ENCODE peak calls at places on chromosomes 4 and X, in ten cellular contexts. U is bronchial epithelial cell; Z is stimulated activated CD8-positive, alpha-beta memory T cell treated with anti-CD3 and anti-CD28 coated beads, Interleukin-12 subunit alpha, Interleukin-12 subunit beta, amount 100 ng/mL, for 4 hours; N is HFFc6; X is NCI-H748 treated with DMSO at 0.1 percent for 48 hours; W is neural crest cell; O is RPMI8226; Y is heart left ventricle; Q is upper lobe of right lung; B is psoas muscle. V is an unnamed sample.

GRCh38 chr4:114598191-114599121 is at the start of gene UGT8:
- DNase-seq in U (no peak), Z (peak; percentile 13), N (no peak), X (peak; percentile 81), W (peak; percentile 56), O (peak; percentile 84), Y (no peak), Q (peak; percentile 85), B (peak; percentile 51), V (peak; percentile 47)

GRCh38 chrX:18158963-18159362 is 61.7 kb downstream of the BEND2 start:
- DNase-seq in U (no peak), Z (no peak), N (no peak), X (no peak), W (no peak), O (no peak), Y (no peak), Q (no peak), B (no peak), V (no peak)

GRCh38 chr4:121875663-121876062 is 5.4 kb upstream of the BBS7 start:
- DNase-seq in U (no peak), Z (no peak), N (no peak), X (no peak), W (no peak), O (no peak), Y (no peak), Q (no peak), B (no peak), V (no peak)

GRCh38 chr4:88900432-88900831 is 156.6 kb downstream of the FAM13A start:
- DNase-seq in U (peak; percentile 29), Z (no peak), N (peak; percentile 61), X (no peak), W (no peak), O (no peak), Y (no peak), Q (no peak), B (no peak), V (no peak)

GRCh38 chr4:47032405-47033106 is 1.2 kb downstream of the GABRB1 start:
- DNase-seq in U (peak; percentile 23), Z (no peak), N (no peak), X (peak; percentile 29), W (peak; percentile 78), O (peak; percentile 21), Y (peak; percentile 60), Q (peak; percentile 75), B (no peak), V (peak; percentile 91)

GRCh38 chr4:110032603-110033002 is 119.9 kb downstream of the EGF start:
- DNase-seq in U (no peak), Z (no peak), N (no peak), X (no peak), W (no peak), O (no peak), Y (no peak), Q (no peak), B (no peak), V (no peak)

GRCh38 chrX:50157545-50158125 is 43.2 kb downstream of the AKAP4 start:
- DNase-seq in U (peak; percentile 5), Z (no peak), N (no peak), X (no peak), W (no peak), O (no peak), Y (no peak), Q (no peak), B (no peak), V (no peak)

GRCh38 chrX:120264315-120264714 is 13.7 kb downstream of the ZBTB33 start:
- DNase-seq in U (no peak), Z (no peak), N (no peak), X (no peak), W (no peak), O (no peak), Y (no peak), Q (no peak), B (no peak), V (no peak)

GRCh38 chr4:185924458-185924857 is 112.5 kb upstream of the SORBS2 start:
- DNase-seq in U (no peak), Z (no peak), N (no peak), X (no peak), W (no peak), O (no peak), Y (no peak), Q (no peak), B (no peak), V (no peak)

GRCh38 chr4:52869196-52869595 is 7.1 kb downstream of the RASL11B start:
- DNase-seq in U (no peak), Z (no peak), N (no peak), X (no peak), W (no peak), O (no peak), Y (peak; percentile 74), Q (peak; percentile 68), B (peak; percentile 84), V (peak; percentile 98)

GRCh38 chr4:182752158-182752910 is 164.9 kb downstream of the DCTD start:
- DNase-seq in U (peak; percentile 51), Z (no peak), N (peak; percentile 89), X (no peak), W (no peak), O (no peak), Y (no peak), Q (no peak), B (no peak), V (no peak)

GRCh38 chrX:10350991-10351390 is 194.2 kb downstream of the CLCN4 start:
- DNase-seq in U (peak; percentile 39), Z (no peak), N (peak; percentile 40), X (no peak), W (no peak), O (no peak), Y (no peak), Q (no peak), B (no peak), V (no peak)

GRCh38 chr4:1030559-1030958 is 19.1 kb downstream of the FGFRL1 start:
- DNase-seq in U (no peak), Z (no peak), N (no peak), X (no peak), W (no peak), O (no peak), Y (no peak), Q (no peak), B (no peak), V (no peak)

GRCh38 chr4:121758896-121759568 is 5.9 kb downstream of the SMIM43 start:
- DNase-seq in U (peak; percentile 74), Z (no peak), N (peak; percentile 17), X (no peak), W (no peak), O (no peak), Y (no peak), Q (no peak), B (no peak), V (no peak)

GRCh38 chr4:80322716-80323115 is 12.8 kb upstream of the CFAP299 start:
- DNase-seq in U (peak; percentile 76), Z (no peak), N (peak; percentile 63), X (peak; percentile 8), W (no peak), O (no peak), Y (no peak), Q (no peak), B (no peak), V (no peak)

GRCh38 chr4:94757192-94758140 is at the start of gene BMPR1B:
- DNase-seq in U (peak; percentile 65), Z (no peak), N (peak; percentile 5), X (no peak), W (peak; percentile 42), O (no peak), Y (no peak), Q (no peak), B (no peak), V (peak; percentile 63)

GRCh38 chr4:141328550-141329173 is 108.0 kb downstream of the ZNF330 start:
- DNase-seq in U (peak; percentile 6), Z (no peak), N (peak; percentile 8), X (no peak), W (no peak), O (no peak), Y (no peak), Q (no peak), B (no peak), V (no peak)

GRCh38 chr4:3630934-3631585 is 98.8 kb upstream of the LRPAP1 start:
- DNase-seq in U (no peak), Z (no peak), N (no peak), X (no peak), W (no peak), O (no peak), Y (no peak), Q (no peak), B (no peak), V (no peak)

GRCh38 chr4:8507251-8507570 is 66.6 kb downstream of the TRMT44 start:
- DNase-seq in U (no peak), Z (no peak), N (no peak), X (no peak), W (no peak), O (no peak), Y (no peak), Q (no peak), B (no peak), V (no peak)

GRCh38 chr4:4860803-4861591 is 1.5 kb downstream of the MSX1 start:
- DNase-seq in U (no peak), Z (no peak), N (no peak), X (no peak), W (no peak), O (no peak), Y (peak; percentile 64), Q (no peak), B (no peak), V (no peak)

GRCh38 chr4:139887962-139888735 is 222.5 kb downstream of the MGST2 start:
- DNase-seq in U (peak; percentile 98), Z (no peak), N (no peak), X (no peak), W (no peak), O (no peak), Y (no peak), Q (peak; percentile 73), B (no peak), V (peak; percentile 39)

GRCh38 chrX:145190801-145191389 is 56.4 kb upstream of the SPANXN1 start:
- DNase-seq in U (no peak), Z (no peak), N (no peak), X (no peak), W (no peak), O (peak; percentile 5), Y (no peak), Q (no peak), B (no peak), V (no peak)

GRCh38 chr4:159283697-159284492 is 181.0 kb downstream of the RAPGEF2 start:
- DNase-seq in U (peak; percentile 72), Z (no peak), N (peak; percentile 67), X (no peak), W (no peak), O (no peak), Y (no peak), Q (no peak), B (no peak), V (no peak)

GRCh38 chrX:11100281-11101035 is 10.7 kb upstream of the HCCS start:
- DNase-seq in U (peak; percentile 66), Z (no peak), N (peak; percentile 49), X (peak; percentile 53), W (peak; percentile 6), O (peak; percentile 21), Y (peak; percentile 8), Q (no peak), B (no peak), V (peak; percentile 23)

GRCh38 chrX:109840585-109840984 is 107.5 kb upstream of the ACSL4 start:
- DNase-seq in U (peak; percentile 90), Z (no peak), N (peak; percentile 75), X (no peak), W (no peak), O (no peak), Y (peak; percentile 19), Q (no peak), B (no peak), V (no peak)

GRCh38 chr4:168832746-168833575 is 177.1 kb downstream of the CBR4 start:
- DNase-seq in U (peak; percentile 63), Z (no peak), N (peak; percentile 33), X (no peak), W (peak; percentile 46), O (no peak), Y (peak; percentile 48), Q (peak; percentile 69), B (peak; percentile 67), V (peak; percentile 56)

GRCh38 chrX:101639583-101639982 is 20.1 kb downstream of the ARMCX2 start:
- DNase-seq in U (no peak), Z (no peak), N (no peak), X (no peak), W (no peak), O (no peak), Y (no peak), Q (no peak), B (no peak), V (no peak)

GRCh38 chr4:124936427-124936826 is 223.9 kb upstream of the ANKRD50 start:
- DNase-seq in U (no peak), Z (no peak), N (no peak), X (no peak), W (no peak), O (no peak), Y (peak; percentile 74), Q (no peak), B (peak; percentile 66), V (peak; percentile 16)

V was measured in BE2C.